ENCODE peak calls at places on chromosomes 5 and 9, in seven cellular contexts. P is SK-N-SH, A is H1, X is HepG2, J is K562, B is GM12878, S is GM12891. G is an unnamed sample.

GRCh38 chr5:134958755-134959154 is 9.0 kb upstream of the CATSPER3 start:
- DNase-seq in P (no peak), J (no peak), X (peak), B (no peak), S (no peak), A (no peak), G (no peak)

GRCh38 chr5:154610321-154611154 is 132.5 kb upstream of the HAND1 start:
- DNase-seq in J (peak), S (peak), P (peak), X (peak), B (peak), A (peak), G (peak)

GRCh38 chr9:70477907-70478480 is 63.5 kb upstream of the KLF9 start:
- DNase-seq in J (no peak), X (no peak), A (no peak), B (no peak), S (no peak), P (no peak), G (no peak)

GRCh38 chr9:7056237-7056636 is 298.5 kb downstream of the KDM4C start:
- DNase-seq in S (no peak), X (no peak), P (no peak), B (no peak), A (no peak), J (no peak), G (no peak)

GRCh38 chr9:74025402-74025894 is 471.7 kb upstream of the RORB start:
- DNase-seq in X (peak), P (no peak), A (no peak), S (no peak), J (no peak), B (no peak), G (no peak)

GRCh38 chr9:17627641-17628040 is 48.8 kb downstream of the SH3GL2 start:
- DNase-seq in X (no peak), A (no peak), B (no peak), S (no peak), P (no peak), J (no peak), G (no peak)

GRCh38 chr5:155211764-155212163 is 198.2 kb downstream of the KIF4B start:
- DNase-seq in B (no peak), P (no peak), A (no peak), X (no peak), J (no peak), S (no peak), G (no peak)

GRCh38 chr5:119070578-119070827 is 384 bp upstream of the DMXL1 start:
- DNase-seq in X (no peak), A (no peak), B (no peak), J (no peak), P (peak), S (peak), G (peak)

GRCh38 chr9:70535546-70536323 is 121.3 kb upstream of the KLF9 start:
- DNase-seq in P (no peak), X (no peak), J (no peak), A (no peak), S (no peak), B (no peak), G (no peak)

GRCh38 chr9:98864257-98865180 is 57.0 kb downstream of the GALNT12 start:
- DNase-seq in J (no peak), X (no peak), B (no peak), S (no peak), P (no peak), A (no peak), G (no peak)
- TF ChIP-seq TAF1 in J (no peak), X (no peak), B (no peak), S (no peak), P (no peak), A (no peak), G (no peak)

GRCh38 chr5:163569284-163569683 is 63.9 kb downstream of the MAT2B start:
- DNase-seq in S (no peak), J (no peak), X (no peak), P (peak), B (no peak), A (no peak), G (no peak)

GRCh38 chr5:163566678-163567077 is 61.3 kb downstream of the MAT2B start:
- DNase-seq in S (no peak), P (no peak), B (no peak), J (no peak), X (no peak), A (no peak), G (no peak)

GRCh38 chr5:163567811-163568210 is 62.4 kb downstream of the MAT2B start:
- DNase-seq in B (no peak), J (no peak), A (no peak), X (no peak), P (no peak), S (no peak), G (no peak)

GRCh38 chr5:163574477-163575440 is 69.3 kb downstream of the MAT2B start:
- DNase-seq in P (peak), B (no peak), J (no peak), A (no peak), S (no peak), X (no peak), G (no peak)

GRCh38 chr5:163571755-163572154 is 66.3 kb downstream of the MAT2B start:
- DNase-seq in P (peak), S (no peak), A (no peak), B (no peak), X (no peak), J (no peak), G (no peak)
- TF ChIP-seq TAF1 in P (no peak), S (no peak), A (no peak), B (no peak), X (no peak), J (no peak), G (no peak)

DNA sequence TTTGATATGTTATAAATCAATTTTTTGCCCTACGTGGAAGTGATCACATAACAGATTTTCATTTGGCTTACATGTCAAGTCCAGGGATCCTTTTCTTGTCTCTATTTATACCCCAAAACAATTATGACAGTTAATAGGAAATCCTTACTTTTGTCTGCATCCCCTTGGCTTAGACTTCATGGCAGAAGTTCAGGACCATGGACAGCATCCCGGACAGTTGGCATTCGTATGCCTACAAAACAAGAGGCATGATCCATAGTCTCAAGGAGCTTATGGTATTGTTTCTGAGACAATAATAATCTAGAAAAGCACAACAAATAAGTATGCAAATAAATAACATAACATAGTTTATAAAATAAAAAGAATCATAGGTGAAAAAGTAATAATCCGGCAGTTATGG is 214.3 kb upstream of the GRIA1 start:
- DNase-seq in B (no peak), S (peak), A (peak), J (peak), P (no peak), X (peak), G (no peak)
- TF ChIP-seq TAF1 in B (no peak), S (no peak), A (no peak), J (no peak), P (no peak), X (no peak), G (no peak)

DNA sequence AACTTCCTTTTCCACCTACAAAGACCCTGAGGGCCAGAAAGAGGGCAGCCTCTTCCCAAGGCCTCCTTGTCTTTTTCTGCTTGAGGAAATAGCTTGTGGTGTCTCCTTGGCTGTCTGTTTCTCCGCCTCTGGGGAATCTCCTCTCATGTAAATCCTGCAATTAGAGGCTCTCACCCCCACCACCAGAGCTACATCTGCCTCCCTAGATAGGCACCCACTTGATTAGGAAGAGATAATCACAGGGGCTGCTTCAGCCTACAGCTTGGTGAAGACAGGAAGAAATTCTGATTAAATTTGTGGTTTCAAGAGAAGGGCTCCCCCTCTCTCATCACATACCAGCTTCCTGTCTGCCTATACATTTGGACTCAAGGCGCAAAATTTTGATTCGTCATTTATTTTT is 75.6 kb downstream of the TLR4 start:
- DNase-seq in B (no peak), J (no peak), X (no peak), P (peak), S (no peak), A (no peak), G (no peak)
- TF ChIP-seq TAF1 in B (no peak), J (no peak), X (no peak), P (no peak), S (no peak), A (no peak), G (no peak)

G was measured in GM12892.